ENCODE peak calls at places on chromosomes 13 and 19, in seven cellular contexts. B is SK-N-SH, O is T47D, T is H1, S is HepG2, A is GM12878, X is K562. E is an unnamed sample.

GRCh38 chr19:38386300-38386967 is 1.4 kb downstream of the GGN start:
- DNase-seq in B (no peak), O (no peak), T (no peak), S (no peak), A (no peak), X (peak), E (no peak)

GRCh38 chr19:5801796-5802616 is 2.9 kb upstream of the NRTN start:
- DNase-seq in B (peak), O (no peak), T (no peak), S (no peak), A (no peak), X (peak), E (no peak)

GRCh38 chr19:45638930-45639729 is at the start of gene EML2:
- DNase-seq in B (peak), O (peak), T (no peak), S (peak), A (no peak), X (peak), E (no peak)

GRCh38 chr13:25380741-25381324 is 9.1 kb downstream of the ATP8A2 start:
- DNase-seq in B (no peak), O (no peak), T (no peak), S (no peak), A (no peak), X (no peak), E (no peak)

GRCh38 chr13:53200498-53201453 is 172.2 kb downstream of the OLFM4 start:
- DNase-seq in B (peak), O (no peak), T (peak), S (no peak), A (no peak), X (no peak), E (no peak)

GRCh38 chr19:45753548-45753947 is 15.5 kb downstream of the SIX5 start:
- DNase-seq in B (no peak), O (peak), T (no peak), S (no peak), A (no peak), X (no peak), E (no peak)

GRCh38 chr13:40534456-40534855 is 132.0 kb downstream of the FOXO1 start:
- DNase-seq in B (no peak), O (no peak), T (no peak), S (peak), A (no peak), X (no peak), E (no peak)

GRCh38 chr19:11136400-11137101 is 19.0 kb downstream of the SPC24 start:
- DNase-seq in B (no peak), O (no peak), T (no peak), S (no peak), A (no peak), X (no peak), E (no peak)

GRCh38 chr13:84136582-84136981 is 254.3 kb upstream of the SLITRK1 start:
- DNase-seq in B (no peak), O (no peak), T (no peak), S (no peak), A (no peak), X (no peak), E (no peak)

GRCh38 chr19:41908724-41909464 is 19.4 kb downstream of the ERFL start:
- DNase-seq in B (no peak), O (no peak), T (no peak), S (no peak), A (no peak), X (no peak), E (no peak)

GRCh38 chr19:44694184-44694579 is 4.8 kb upstream of the CEACAM16 start:
- DNase-seq in B (no peak), O (peak), T (no peak), S (no peak), A (no peak), X (peak), E (no peak)

GRCh38 chr19:44924243-44924725 is 9.9 kb downstream of the APOC1 start:
- DNase-seq in B (no peak), O (no peak), T (no peak), S (peak), A (no peak), X (no peak), E (no peak)

GRCh38 chr19:4744451-4745170 is 21.0 kb upstream of the DPP9 start:
- DNase-seq in B (no peak), O (no peak), T (no peak), S (no peak), A (no peak), X (peak), E (no peak)

GRCh38 chr19:35295453-35295791 is 3.5 kb downstream of the MAG start:
- DNase-seq in B (no peak), O (no peak), T (no peak), S (no peak), A (no peak), X (no peak), E (no peak)

GRCh38 chr13:20359335-20359734 is 127.2 kb upstream of the GJB6 start:
- DNase-seq in B (no peak), O (no peak), T (no peak), S (peak), A (no peak), X (no peak), E (peak)

GRCh38 chr13:26557393-26558073 is at the start of gene WASF3:
- DNase-seq in B (peak), O (no peak), T (peak), S (peak), A (peak), X (peak), E (peak)

GRCh38 chr19:45059258-45059965 is 16.9 kb downstream of the ZNF296 start:
- DNase-seq in B (peak), O (peak), T (no peak), S (peak), A (no peak), X (peak), E (peak)

GRCh38 chr19:13025819-13026477 is 30.7 kb downstream of the NFIX start:
- DNase-seq in B (no peak), O (no peak), T (no peak), S (no peak), A (no peak), X (no peak), E (no peak)

GRCh38 chr13:23391752-23392151 is 41.8 kb downstream of the SACS start:
- DNase-seq in B (no peak), O (no peak), T (no peak), S (no peak), A (no peak), X (no peak), E (no peak)

GRCh38 chr19:40754611-40755247 is 3.7 kb downstream of the SNRPA start:
- DNase-seq in B (no peak), O (no peak), T (no peak), S (peak), A (no peak), X (no peak), E (no peak)

GRCh38 chr19:40588110-40588854 is 11.6 kb downstream of the SHKBP1 start:
- DNase-seq in B (no peak), O (no peak), T (no peak), S (no peak), A (no peak), X (no peak), E (peak)

GRCh38 chr13:107119989-107120881 is 552.3 kb upstream of the ARGLU1 start:
- DNase-seq in B (no peak), O (no peak), T (no peak), S (peak), A (no peak), X (no peak), E (no peak)

GRCh38 chr19:45767410-45767880 is 1.6 kb downstream of the SIX5 start:
- DNase-seq in B (no peak), O (peak), T (no peak), S (peak), A (no peak), X (peak), E (no peak)

GRCh38 chr19:771332-771785 is 20.4 kb downstream of the MISP start:
- DNase-seq in B (peak), O (peak), T (no peak), S (peak), A (no peak), X (peak), E (peak)
- TF ChIP-seq JUND in B (no peak), O (no peak), T (no peak), S (no peak), A (no peak), X (peak), E (no peak)

DNA sequence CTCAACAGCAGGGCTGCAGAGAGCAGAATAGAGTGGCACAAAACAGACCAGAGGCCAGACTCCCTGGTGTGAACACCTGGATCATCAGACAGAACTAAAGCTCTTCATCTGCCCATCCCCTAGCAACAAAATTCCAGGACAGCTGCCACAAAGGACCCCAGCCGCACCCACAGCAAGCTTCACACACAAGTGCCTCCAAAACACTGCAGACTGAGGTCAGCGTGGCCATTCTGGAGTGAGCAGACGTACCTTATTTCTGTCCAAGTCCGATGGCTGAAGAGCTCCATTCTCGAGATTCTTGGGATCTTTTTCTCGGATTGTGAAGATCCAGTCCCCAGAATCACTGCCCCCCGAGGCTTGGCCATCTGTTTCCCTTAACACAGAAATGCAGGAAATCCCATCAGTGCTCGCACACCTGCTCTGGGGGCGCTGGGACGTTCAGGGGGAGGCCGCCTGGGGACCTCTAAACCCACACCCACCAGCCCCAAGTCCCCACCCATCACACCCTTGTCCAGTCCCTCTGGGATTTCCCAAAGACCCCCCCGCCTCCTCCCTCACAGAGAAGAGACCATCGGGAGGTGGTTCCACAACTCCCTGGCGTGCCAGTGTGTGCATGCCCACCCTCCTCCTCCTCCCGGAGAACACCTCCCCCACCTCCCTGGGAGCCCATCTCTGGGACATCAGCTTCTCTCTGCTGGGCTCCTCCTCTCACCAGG is 115.2 kb downstream of the STK24 start:
- DNase-seq in B (no peak), O (no peak), T (no peak), S (no peak), A (no peak), X (no peak), E (no peak)
- TF ChIP-seq JUND in B (no peak), O (no peak), T (no peak), S (no peak), A (no peak), X (no peak), E (no peak)

DNA sequence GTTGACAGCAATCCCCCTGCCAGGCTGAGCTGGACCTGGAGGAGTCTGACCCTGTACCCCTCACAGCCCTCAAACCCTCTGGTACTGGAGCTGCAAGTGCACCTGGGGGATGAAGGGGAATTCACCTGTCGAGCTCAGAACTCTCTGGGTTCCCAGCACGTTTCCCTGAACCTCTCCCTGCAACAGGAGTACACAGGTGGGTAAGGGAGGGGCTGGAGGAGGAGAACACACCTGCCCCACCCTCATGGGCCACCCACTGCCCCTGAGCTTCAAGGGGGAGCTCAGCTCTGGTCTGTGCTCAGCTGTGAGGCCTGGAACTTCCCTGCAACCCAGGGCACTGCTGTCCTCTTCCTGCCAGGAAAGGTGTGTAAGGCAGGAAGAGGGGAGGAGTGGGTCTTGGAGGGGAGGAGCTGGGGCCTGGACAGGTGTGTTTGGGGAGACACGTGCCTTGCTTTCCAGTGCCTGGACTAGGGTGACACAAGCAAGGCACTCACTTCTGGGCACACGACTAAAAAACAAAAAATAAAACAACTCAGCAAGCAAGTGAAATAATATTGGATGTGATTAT is 3.9 kb downstream of the SIGLEC7 start:
- DNase-seq in B (no peak), O (no peak), T (no peak), S (no peak), A (no peak), X (no peak), E (no peak)
- TF ChIP-seq JUND in B (no peak), O (no peak), T (no peak), S (no peak), A (no peak), X (no peak), E (no peak)

DNA sequence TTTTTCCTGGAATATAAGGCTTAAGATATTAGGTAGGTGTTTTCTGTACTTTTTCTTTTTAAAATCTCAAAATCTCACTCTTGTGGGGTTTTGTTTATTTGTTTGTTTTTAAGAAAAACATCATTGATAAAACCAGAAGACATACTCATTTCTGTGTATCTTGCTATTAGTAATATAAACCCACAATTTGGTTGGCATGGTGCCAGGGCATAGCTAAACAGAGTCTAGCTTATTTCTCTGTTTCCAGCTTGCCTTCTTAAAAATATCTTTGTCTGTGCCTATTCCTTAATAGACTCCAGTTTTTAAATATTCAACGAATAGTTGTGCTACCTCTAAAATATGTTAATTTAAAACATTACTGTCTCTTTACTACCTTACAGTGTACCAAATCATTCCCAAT is 1121.9 kb upstream of the PCDH20 start:
- DNase-seq in B (no peak), O (no peak), T (no peak), S (no peak), A (no peak), X (no peak), E (no peak)
- TF ChIP-seq JUND in B (no peak), O (no peak), T (no peak), S (no peak), A (no peak), X (no peak), E (no peak)

DNA sequence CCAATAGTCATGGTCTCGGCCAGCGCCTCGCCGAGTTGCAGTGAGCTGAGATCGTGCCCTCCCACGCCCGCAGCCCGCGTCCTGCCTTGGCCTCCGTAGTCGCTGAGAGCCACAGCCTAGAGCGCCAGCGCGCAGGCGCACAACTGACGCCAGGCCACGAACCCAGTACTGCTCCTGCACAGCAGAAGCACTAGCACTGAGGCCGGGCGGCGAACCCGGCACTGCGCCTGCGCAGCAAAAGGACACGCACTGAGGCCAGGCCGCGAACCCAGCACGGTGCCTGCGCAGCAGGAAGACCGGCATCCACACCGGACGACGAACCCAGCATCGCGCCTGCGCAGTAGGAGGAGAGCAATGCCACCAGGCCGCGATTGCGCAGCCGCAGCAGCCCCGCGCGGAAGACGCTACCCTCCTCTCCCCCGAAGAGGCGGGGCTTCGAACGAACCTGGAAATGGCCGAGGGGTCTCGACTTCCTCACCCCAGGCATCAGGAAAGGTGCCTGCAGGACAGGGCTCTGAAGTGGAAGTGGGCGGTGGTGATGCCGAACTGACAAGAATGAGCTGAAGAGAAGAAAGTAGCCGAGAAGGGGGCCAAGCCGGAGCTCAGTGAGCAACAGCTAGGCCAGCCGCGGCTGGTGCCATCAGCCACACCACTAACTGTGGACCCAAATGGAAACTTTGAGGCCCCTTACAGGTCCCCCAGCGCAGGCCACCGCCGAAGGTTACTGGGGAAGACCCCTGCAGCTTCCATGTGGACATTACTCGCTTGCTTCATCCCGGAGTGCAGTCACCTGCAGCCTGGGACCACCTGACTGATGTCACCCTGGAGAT is 7.5 kb downstream of the F10 start:
- DNase-seq in B (no peak), O (no peak), T (no peak), S (no peak), A (no peak), X (no peak), E (no peak)
- TF ChIP-seq JUND in B (no peak), O (no peak), T (no peak), S (no peak), A (no peak), X (no peak), E (no peak)

DNA sequence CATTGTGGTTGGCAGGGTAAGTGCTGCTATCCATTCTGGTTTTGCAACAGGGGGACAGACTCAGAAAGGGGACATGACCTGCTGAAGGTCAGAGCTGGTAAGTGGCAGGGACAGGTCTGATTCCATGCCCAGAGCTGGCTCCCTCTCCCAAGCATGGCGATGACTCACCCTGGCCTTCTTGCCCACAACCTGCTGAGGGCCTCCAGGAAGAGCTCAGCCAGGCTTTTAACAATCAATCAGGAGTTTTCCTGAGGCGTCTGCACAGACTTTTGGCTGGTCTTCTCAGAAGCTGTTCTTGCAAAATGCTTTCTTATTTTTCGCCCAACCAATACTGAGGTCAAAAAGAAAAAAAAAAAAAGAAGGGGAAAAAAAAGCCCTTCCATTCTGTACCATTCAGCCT is 17.9 kb downstream of the SIAH3 start:
- DNase-seq in B (no peak), O (peak), T (no peak), S (no peak), A (no peak), X (no peak), E (peak)
- TF ChIP-seq JUND in B (peak), O (no peak), T (peak), S (no peak), A (no peak), X (no peak), E (peak)

DNA sequence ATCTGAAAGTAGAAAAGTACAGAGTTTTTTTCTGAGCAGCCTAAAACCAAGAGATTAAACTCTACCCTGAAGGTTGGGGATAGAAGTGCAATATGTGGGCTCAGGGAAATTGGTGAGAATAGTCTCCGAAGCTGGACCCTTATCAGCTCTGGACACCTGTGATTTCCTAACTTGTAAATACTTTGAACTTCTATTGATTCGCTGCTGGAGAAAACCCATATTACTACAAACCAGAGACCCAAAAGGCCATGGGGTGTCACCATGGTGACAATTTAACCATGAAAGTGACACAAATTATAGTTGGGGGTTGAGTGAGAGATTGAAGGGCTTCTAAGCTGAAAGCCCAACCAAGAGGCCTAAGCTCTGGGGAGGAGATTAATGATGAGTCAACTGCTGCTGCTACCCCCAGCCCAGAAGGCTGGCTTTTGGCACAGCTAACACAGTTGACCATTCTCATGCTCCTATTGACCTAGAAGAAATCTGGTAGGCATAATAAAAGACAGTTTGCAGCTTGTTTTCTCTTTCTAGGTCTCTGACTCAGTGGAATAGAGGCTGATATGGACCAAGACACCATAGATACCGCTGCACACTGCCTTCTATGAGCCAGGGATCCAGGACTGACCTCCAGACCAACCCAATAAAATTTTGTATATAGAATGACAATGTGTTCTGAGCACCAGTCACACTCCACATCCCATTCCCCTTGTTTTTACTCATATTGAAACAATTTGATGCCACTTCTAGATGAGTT is 131.9 kb upstream of the FNDC3A start:
- DNase-seq in B (no peak), O (no peak), T (no peak), S (no peak), A (no peak), X (no peak), E (no peak)
- TF ChIP-seq JUND in B (no peak), O (no peak), T (no peak), S (no peak), A (no peak), X (no peak), E (no peak)

GRCh38 chr19:47186337-47187022 is 44.5 kb downstream of the BBC3 start:
- DNase-seq in B (peak), O (no peak), T (no peak), S (no peak), A (peak), X (no peak), E (no peak)
- TF ChIP-seq JUND in B (no peak), O (no peak), T (no peak), S (no peak), A (no peak), X (no peak), E (no peak)

DNA sequence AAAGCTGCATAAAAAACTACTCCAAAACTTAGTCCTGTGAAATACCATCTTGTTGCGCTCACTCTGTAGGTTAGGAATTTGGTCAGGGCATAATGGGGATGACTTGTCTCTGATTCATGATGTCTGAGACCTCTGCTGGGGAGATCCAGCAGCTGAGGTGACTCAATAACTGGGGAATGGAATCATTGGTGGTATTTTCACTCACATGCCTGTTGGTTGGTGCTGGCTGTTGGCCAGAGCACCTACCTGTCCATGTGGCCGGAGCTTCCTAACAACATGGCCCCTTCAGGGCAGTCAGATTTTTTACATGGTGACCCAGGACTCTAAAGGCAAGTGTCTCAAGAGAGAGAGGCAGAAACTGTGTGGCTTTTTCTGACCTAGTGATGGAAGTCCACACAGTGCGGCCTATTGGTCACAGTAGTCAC is 7.4 kb upstream of the ESD start:
- DNase-seq in B (no peak), O (no peak), T (no peak), S (peak), A (no peak), X (no peak), E (peak)
- TF ChIP-seq JUND in B (peak), O (no peak), T (no peak), S (no peak), A (no peak), X (no peak), E (peak)